ENCODE peak calls at places on chromosomes 11 and 22, in eight cellular contexts. K, U, F, P, X, B, Y and Z are unnamed samples.

GRCh38 chr11:68066742-68067141 is 27.9 kb downstream of the TCIRG1 start:
- DNase-seq in K (no peak), U (no peak), P (no peak), X (no peak), Y (no peak), B (no peak), F (no peak), Z (no peak)

GRCh38 chr11:60777572-60777971 is 7.6 kb upstream of the MS4A10 start:
- DNase-seq in F (no peak), K (peak), P (peak), X (no peak), B (no peak), Y (no peak), U (peak), Z (peak)

GRCh38 chr11:125085301-125086081 is 22.4 kb downstream of the SLC37A2 start:
- DNase-seq in F (no peak), P (no peak), B (no peak), Y (no peak), X (no peak), U (no peak), K (no peak), Z (no peak)

GRCh38 chr11:118918686-118919280 is 6.9 kb downstream of the BCL9L start:
- DNase-seq in P (no peak), X (no peak), K (peak), U (peak), Y (no peak), F (no peak), B (no peak), Z (no peak)

GRCh38 chr11:127308291-127308690 is 307.7 kb upstream of the KIRREL3 start:
- DNase-seq in B (no peak), Y (no peak), X (no peak), K (no peak), P (no peak), U (no peak), F (no peak), Z (no peak)

GRCh38 chr11:35675901-35676610 is 13.5 kb downstream of the TRIM44 start:
- DNase-seq in F (no peak), Y (no peak), K (no peak), P (no peak), X (no peak), U (peak), B (no peak), Z (no peak)

GRCh38 chr11:36452987-36453386 is 57.1 kb downstream of the TRAF6 start:
- DNase-seq in K (no peak), B (peak), F (no peak), U (no peak), X (peak), P (no peak), Y (no peak), Z (no peak)

GRCh38 chr22:49999063-49999900 is 13.3 kb downstream of the IL17REL start:
- DNase-seq in U (no peak), F (peak), P (no peak), K (no peak), B (no peak), X (no peak), Y (no peak), Z (peak)

GRCh38 chr11:9820260-9820659 is 156.4 kb downstream of the SWAP70 start:
- DNase-seq in P (no peak), B (no peak), U (no peak), K (no peak), F (no peak), Y (no peak), X (no peak), Z (peak)

GRCh38 chr11:86383314-86383713 is 8.6 kb downstream of the CCDC81 start:
- DNase-seq in K (no peak), B (no peak), P (no peak), U (no peak), Y (no peak), X (no peak), F (no peak), Z (no peak)

GRCh38 chr11:43145653-43146052 is 166.1 kb upstream of the API5 start:
- DNase-seq in U (no peak), X (no peak), P (no peak), F (no peak), B (no peak), K (no peak), Y (no peak), Z (no peak)